ENCODE peak calls at places on chromosome 9, in nine cellular contexts. N, E, Y, S, W, P, C, R and F are unnamed samples.

GRCh38 chr9:137172907-137173794 is 1.3 kb upstream of the TMEM210 start:
- DNase-seq in E (no peak), Y (no peak), S (peak; percentile 25), P (no peak), N (no peak), C (no peak), W (peak; percentile 34), R (no peak), F (no peak)

GRCh38 chr9:135978650-135979461 is 17.7 kb upstream of the UBAC1 start:
- DNase-seq in Y (no peak), P (no peak), C (no peak), S (no peak), R (no peak), N (no peak), E (no peak), W (no peak), F (no peak)

GRCh38 chr9:104313396-104314110 is 190.5 kb upstream of the OR13F1 start:
- DNase-seq in E (no peak), C (no peak), S (peak; percentile 14), R (no peak), P (no peak), Y (no peak), N (no peak), W (no peak), F (no peak)

GRCh38 chr9:120568816-120569215 is 11.2 kb downstream of the CDK5RAP2 start:
- DNase-seq in C (no peak), S (no peak), P (no peak), E (no peak), Y (no peak), N (no peak), W (no peak), R (no peak), F (no peak)

GRCh38 chr9:99451121-99451606 is 229.1 kb downstream of the SEC61B start:
- DNase-seq in S (peak; percentile 47), W (no peak), C (no peak), R (no peak), E (no peak), Y (no peak), N (no peak), P (no peak), F (peak; percentile 57)

GRCh38 chr9:126916909-126917308 is 2.3 kb downstream of the RALGPS1 start:
- DNase-seq in R (no peak), C (no peak), E (no peak), W (no peak), Y (no peak), N (no peak), P (no peak), S (no peak), F (no peak)

GRCh38 chr9:128550770-128551651 is 1.4 kb upstream of the SPTAN1 start:
- DNase-seq in C (no peak), P (no peak), S (no peak), R (no peak), E (no peak), N (no peak), Y (no peak), W (peak; percentile 43), F (peak; percentile 12)

GRCh38 chr9:32571969-32572899 is 725 bp downstream of the NDUFB6 start:
- DNase-seq in S (peak; percentile 73), R (peak; percentile 38), P (peak; percentile 70), W (peak; percentile 83), N (peak; percentile 84), Y (no peak), C (peak; percentile 67), E (peak; percentile 83), F (peak; percentile 72)

GRCh38 chr9:27749838-27750237 is 176.6 kb upstream of the C9orf72 start:
- DNase-seq in N (peak; percentile 11), R (no peak), E (no peak), C (no peak), W (no peak), S (no peak), Y (no peak), P (no peak), F (no peak)

GRCh38 chr9:112696461-112696860 is 21.5 kb downstream of the INIP start:
- DNase-seq in S (no peak), N (no peak), E (no peak), R (no peak), W (no peak), P (no peak), Y (no peak), C (no peak), F (no peak)

GRCh38 chr9:2620876-2621677 is 510 bp upstream of the VLDLR start:
- DNase-seq in S (peak; percentile 87), N (peak; percentile 61), W (peak; percentile 89), Y (no peak), C (peak; percentile 38), P (peak; percentile 82), R (peak; percentile 49), E (peak; percentile 68), F (peak; percentile 89)

GRCh38 chr9:120998111-120998510 is 52.0 kb downstream of the C5 start:
- DNase-seq in P (no peak), E (no peak), R (no peak), N (no peak), W (no peak), S (no peak), Y (no peak), C (no peak), F (no peak)

GRCh38 chr9:93895535-93895934 is 59.6 kb downstream of the BARX1 start:
- DNase-seq in S (no peak), N (no peak), E (no peak), R (no peak), C (no peak), Y (no peak), P (peak; percentile 30), W (no peak), F (no peak)

GRCh38 chr9:113463418-113464285 is at the start of gene RGS3:
- DNase-seq in N (peak; percentile 49), P (no peak), W (no peak), E (no peak), R (no peak), Y (no peak), S (peak; percentile 86), C (peak; percentile 78), F (peak; percentile 84)

GRCh38 chr9:34500623-34501267 is 22.0 kb downstream of the ENHO start:
- DNase-seq in Y (no peak), N (peak; percentile 64), P (peak; percentile 93), E (peak; percentile 28), R (no peak), S (peak; percentile 70), W (peak; percentile 44), C (no peak), F (peak; percentile 56)

GRCh38 chr9:101235105-101235866 is 149.5 kb downstream of the BAAT start:
- DNase-seq in P (no peak), E (no peak), S (peak; percentile 62), R (no peak), N (peak; percentile 42), Y (no peak), C (no peak), W (peak; percentile 16), F (no peak)

GRCh38 chr9:14452539-14452938 is 138.6 kb upstream of the NFIB start:
- DNase-seq in S (no peak), W (no peak), C (no peak), Y (no peak), P (no peak), E (no peak), N (no peak), R (no peak), F (no peak)

GRCh38 chr9:128715436-128715750 is 8.5 kb downstream of the ZDHHC12 start:
- DNase-seq in P (no peak), C (no peak), Y (no peak), W (no peak), N (no peak), E (no peak), S (no peak), R (no peak), F (no peak)

GRCh38 chr9:26324787-26325186 is 567.8 kb downstream of the CAAP1 start:
- DNase-seq in Y (no peak), C (no peak), P (no peak), R (no peak), W (no peak), N (no peak), S (peak; percentile 61), E (no peak), F (peak; percentile 14)

GRCh38 chr9:90975666-90976538 is 174.3 kb downstream of the SYK start:
- DNase-seq in C (no peak), W (no peak), P (no peak), S (no peak), N (no peak), Y (no peak), R (no peak), E (no peak), F (no peak)

GRCh38 chr9:79384506-79384905 is 187.3 kb upstream of the TLE4 start:
- DNase-seq in W (peak; percentile 59), S (no peak), R (no peak), E (no peak), N (no peak), Y (no peak), P (no peak), C (no peak), F (no peak)

GRCh38 chr9:77981332-77981731 is 50.3 kb downstream of the GNAQ start:
- DNase-seq in Y (no peak), W (peak; percentile 75), R (no peak), N (peak; percentile 82), E (peak; percentile 59), C (no peak), P (no peak), S (no peak), F (peak; percentile 67)

GRCh38 chr9:137129089-137129455 is 9.9 kb upstream of the GRIN1 start:
- DNase-seq in N (peak; percentile 29), R (no peak), E (peak; percentile 17), Y (no peak), C (no peak), S (no peak), W (no peak), P (no peak), F (peak; percentile 49)

GRCh38 chr9:22107202-22107601 is 98.1 kb upstream of the CDKN2B start:
- DNase-seq in S (no peak), R (no peak), W (no peak), C (no peak), N (no peak), Y (no peak), P (no peak), E (peak; percentile 91), F (no peak)

GRCh38 chr9:137267933-137268355 is 9.6 kb upstream of the TOR4A start:
- DNase-seq in W (no peak), E (peak; percentile 72), P (no peak), N (no peak), Y (no peak), R (no peak), C (no peak), S (no peak), F (no peak)

GRCh38 chr9:15711531-15712295 is 158.9 kb downstream of the CCDC171 start:
- DNase-seq in P (no peak), N (no peak), E (no peak), W (no peak), C (no peak), Y (no peak), S (no peak), R (peak; percentile 41), F (no peak)

GRCh38 chr9:73515216-73515615 is 363.6 kb downstream of the ANXA1 start:
- DNase-seq in C (no peak), Y (no peak), W (no peak), P (no peak), S (peak; percentile 9), E (no peak), R (no peak), N (no peak), F (no peak)

GRCh38 chr9:7121664-7122063 is 363.9 kb downstream of the KDM4C start:
- DNase-seq in N (no peak), P (no peak), E (no peak), W (no peak), R (no peak), Y (no peak), S (no peak), C (no peak), F (no peak)

GRCh38 chr9:120870206-120870605 is 6.8 kb downstream of the PHF19 start:
- DNase-seq in P (no peak), W (no peak), Y (no peak), S (no peak), C (no peak), E (no peak), R (no peak), N (no peak), F (no peak)

GRCh38 chr9:110099236-110099741 is 108.7 kb downstream of the C9orf152 start:
- DNase-seq in S (peak; percentile 55), Y (no peak), E (peak; percentile 39), C (no peak), R (peak; percentile 77), W (peak; percentile 90), N (peak; percentile 92), P (no peak), F (no peak)

GRCh38 chr9:90722116-90722515 is 79.5 kb upstream of the DIRAS2 start:
- DNase-seq in N (no peak), Y (no peak), R (no peak), P (no peak), S (no peak), C (no peak), E (no peak), W (no peak), F (no peak)